ENCODE peak calls at places on chromosome 7, in eight cellular contexts. W is psoas muscle, I is stomach, O is body of pancreas, X is Peyer's patch, E is transverse colon, D is PC-3, Y is hepatocyte. A is an unnamed sample.

GRCh38 chr7:103094102-103094501 is 19.2 kb downstream of the ARMC10 start:
- DNase-seq in X (no peak), O (no peak), E (no peak), W (no peak), I (no peak), D (peak), Y (no peak), A (no peak)

GRCh38 chr7:94183289-94183749 is 179.2 kb upstream of the BET1 start:
- DNase-seq in Y (peak), X (no peak), W (peak), D (peak), O (no peak), E (no peak), I (no peak), A (peak)

GRCh38 chr7:106332186-106332585 is 47.4 kb upstream of the NAMPT start:
- DNase-seq in E (no peak), I (no peak), D (no peak), O (no peak), Y (no peak), X (no peak), W (no peak), A (no peak)

GRCh38 chr7:68537228-68538071 is 1060.8 kb upstream of the AUTS2 start:
- DNase-seq in X (no peak), E (no peak), W (no peak), D (no peak), Y (no peak), O (no peak), I (no peak), A (no peak)

GRCh38 chr7:137771679-137772078 is 75.1 kb downstream of the DGKI start:
- DNase-seq in I (no peak), W (no peak), X (no peak), E (no peak), O (no peak), Y (no peak), D (no peak), A (peak)

GRCh38 chr7:74586258-74587200 is 71.0 kb upstream of the GTF2I start:
- DNase-seq in Y (no peak), X (no peak), D (no peak), O (no peak), E (no peak), W (no peak), I (no peak), A (no peak)

GRCh38 chr7:117098457-117098856 is 145.2 kb downstream of the ST7 start:
- DNase-seq in E (no peak), I (no peak), X (no peak), D (peak), W (no peak), O (no peak), Y (no peak), A (peak)

GRCh38 chr7:110754649-110755048 is 336.3 kb upstream of the LRRN3 start:
- DNase-seq in O (no peak), I (no peak), E (no peak), D (no peak), Y (no peak), W (no peak), X (no peak), A (no peak)

GRCh38 chr7:151459726-151460473 is 20.0 kb upstream of the CRYGN start:
- DNase-seq in E (peak), X (peak), D (peak), I (peak), Y (peak), W (peak), O (peak), A (peak)

DNA sequence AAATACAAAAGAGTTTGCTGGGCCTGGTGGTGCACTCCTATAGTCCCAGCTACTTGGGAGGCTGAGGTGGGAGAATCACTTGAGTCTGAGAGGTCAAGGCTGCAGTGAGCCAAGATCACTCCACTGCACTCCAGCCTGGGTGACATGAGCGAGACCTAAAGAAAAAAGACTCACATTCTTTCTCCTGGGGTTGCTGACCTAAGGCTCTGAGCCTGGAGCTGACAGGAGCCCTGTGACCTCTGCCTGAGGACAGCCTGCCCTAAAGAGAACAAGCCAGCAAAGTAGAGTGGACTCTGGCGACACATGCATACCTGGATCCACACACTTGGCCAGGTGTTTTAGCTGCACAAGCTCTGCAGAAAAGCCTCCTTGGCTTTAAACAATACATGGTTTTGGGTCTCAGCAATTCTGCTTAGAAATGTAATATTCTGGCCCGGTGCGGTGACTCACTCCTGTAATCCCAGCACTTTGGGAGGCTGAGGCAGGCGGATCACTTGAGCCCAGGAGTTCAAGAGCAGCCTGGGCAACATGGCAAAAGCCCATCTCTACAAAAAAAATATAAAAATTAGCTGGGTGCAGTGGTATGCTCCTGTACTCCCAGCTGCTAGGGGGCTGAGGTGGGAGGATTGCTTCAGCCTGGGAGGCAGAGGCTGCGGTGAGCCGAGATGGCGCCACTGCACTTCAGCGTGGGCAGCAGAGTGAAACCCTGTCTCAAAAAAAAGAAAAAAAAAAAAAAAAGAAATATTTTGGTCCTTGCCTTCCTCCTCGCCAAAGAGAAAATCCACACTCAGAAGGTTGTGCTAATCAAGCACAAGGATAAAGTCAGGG is 58.3 kb downstream of the TMEM209 start:
- DNase-seq in Y (no peak), D (no peak), I (no peak), X (peak), E (no peak), O (no peak), W (no peak), A (no peak)
- H3K27ac ChIP-seq in Y (no peak), D (no peak), I (no peak), X (no peak), E (no peak), O (no peak), W (no peak), A (no peak)

GRCh38 chr7:86913709-86914108 is 145.7 kb downstream of the ELAPOR2 start:
- DNase-seq in D (no peak), I (no peak), Y (no peak), E (no peak), O (no peak), W (no peak), X (no peak), A (no peak)

GRCh38 chr7:86916277-86916825 is 143.1 kb downstream of the ELAPOR2 start:
- DNase-seq in D (no peak), O (no peak), W (no peak), X (no peak), I (no peak), Y (no peak), E (no peak), A (no peak)

GRCh38 chr7:86911703-86912102 is 147.8 kb downstream of the ELAPOR2 start:
- DNase-seq in I (no peak), E (no peak), Y (no peak), X (no peak), D (peak), O (no peak), W (no peak), A (no peak)

GRCh38 chr7:86918245-86918644 is 141.2 kb downstream of the ELAPOR2 start:
- DNase-seq in O (no peak), I (no peak), W (no peak), X (no peak), D (no peak), E (no peak), Y (no peak), A (no peak)

DNA sequence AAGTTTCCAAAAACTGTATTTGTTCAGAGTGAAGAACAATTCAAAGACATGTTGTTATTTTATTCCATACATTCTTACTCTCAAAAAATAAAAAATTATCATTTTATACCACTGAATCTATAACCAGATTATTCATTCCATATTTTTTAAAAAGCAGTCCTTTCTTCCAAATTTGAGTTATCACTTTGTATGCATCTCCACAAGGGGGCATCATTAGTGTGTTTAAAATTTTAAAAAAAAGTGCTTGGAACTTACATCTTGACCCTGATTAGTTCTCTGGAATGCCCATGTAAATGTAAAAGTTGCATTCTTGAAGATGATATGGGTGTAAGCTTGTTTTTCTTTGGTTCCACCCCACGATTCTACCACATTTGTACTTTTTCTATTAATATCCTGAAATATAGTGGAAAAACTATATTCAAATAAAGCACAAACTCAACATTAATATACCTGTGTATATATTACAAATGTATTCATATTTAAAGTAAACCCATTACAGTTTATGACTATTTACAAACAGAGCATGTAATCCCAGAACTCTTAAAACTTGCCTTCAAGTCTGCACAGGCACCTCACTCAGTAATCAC is 144.9 kb downstream of the ELAPOR2 start:
- DNase-seq in X (no peak), I (no peak), W (no peak), D (peak), O (no peak), Y (peak), E (no peak), A (no peak)
- TF ChIP-seq CTCF in X (peak), I (no peak), W (peak), D (peak), O (peak), Y (peak), E (peak), A (peak)

GRCh38 chr7:45156516-45157272 is 897 bp upstream of the RAMP3 start:
- DNase-seq in X (no peak), O (no peak), W (peak), D (no peak), E (no peak), I (no peak), Y (no peak), A (no peak)

GRCh38 chr7:45157653-45158401 is at the start of gene RAMP3:
- DNase-seq in Y (no peak), I (no peak), D (no peak), W (peak), O (no peak), X (no peak), E (no peak), A (no peak)

GRCh38 chr7:45155357-45155900 is 2.2 kb upstream of the RAMP3 start:
- DNase-seq in Y (no peak), O (no peak), X (no peak), I (no peak), E (no peak), D (no peak), W (peak), A (no peak)

GRCh38 chr7:45155941-45156340 is 1.6 kb upstream of the RAMP3 start:
- DNase-seq in D (no peak), W (peak), O (no peak), X (no peak), I (no peak), E (no peak), Y (no peak), A (no peak)

DNA sequence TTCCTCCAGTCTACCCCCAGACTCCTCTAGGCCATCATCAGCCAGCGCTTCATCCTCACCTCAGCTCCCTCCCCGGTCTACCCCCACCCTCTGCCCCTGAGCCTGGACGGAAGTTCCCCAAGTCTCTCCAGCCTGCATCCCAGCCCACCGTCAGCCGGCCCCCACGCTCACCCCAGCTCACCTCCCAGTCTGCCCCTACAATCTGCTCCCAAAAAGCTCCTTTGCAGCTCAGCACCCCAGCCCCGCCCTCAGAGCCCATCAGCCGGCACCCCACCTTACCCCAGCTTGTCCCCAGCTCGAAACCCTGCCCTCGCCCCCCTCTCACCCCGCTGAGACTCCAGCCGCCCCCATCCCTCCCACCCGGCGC is 322 bp upstream of the RAMP3 start:
- DNase-seq in D (no peak), Y (no peak), X (no peak), E (no peak), I (no peak), O (no peak), W (no peak), A (no peak)
- H3K4me3 ChIP-seq in D (no peak), Y (no peak), X (peak), E (no peak), I (peak), O (no peak), W (peak), A (no peak)

GRCh38 chr7:34058791-34059550 is 153.6 kb downstream of the BMPER start:
- DNase-seq in Y (no peak), D (no peak), I (no peak), E (no peak), X (no peak), O (no peak), W (no peak), A (no peak)
- H3K27ac ChIP-seq in Y (no peak), D (no peak), I (no peak), E (no peak), X (no peak), O (no peak), W (no peak), A (no peak)

GRCh38 chr7:46015107-46015868 is 94.2 kb upstream of the IGFBP3 start:
- DNase-seq in Y (peak), D (no peak), E (peak), I (no peak), W (peak), O (peak), X (no peak), A (peak)
- TF ChIP-seq CTCF in Y (no peak), D (no peak), E (no peak), I (no peak), W (no peak), O (no peak), X (no peak), A (peak)

GRCh38 chr7:36547361-36547760 is 157.7 kb downstream of the ANLN start:
- DNase-seq in O (no peak), X (no peak), D (no peak), E (no peak), I (no peak), Y (no peak), W (no peak), A (no peak)

GRCh38 chr7:36549003-36549402 is 159.3 kb downstream of the ANLN start:
- DNase-seq in X (no peak), I (no peak), E (no peak), Y (no peak), O (no peak), D (no peak), W (no peak), A (no peak)

GRCh38 chr7:36545291-36545690 is 155.6 kb downstream of the ANLN start:
- DNase-seq in X (no peak), E (no peak), D (no peak), I (no peak), Y (no peak), O (no peak), W (no peak), A (no peak)

GRCh38 chr7:36546331-36546730 is 156.7 kb downstream of the ANLN start:
- DNase-seq in I (no peak), O (no peak), E (no peak), Y (no peak), X (no peak), W (no peak), D (no peak), A (no peak)
- H3K4me3 ChIP-seq in I (no peak), O (no peak), E (no peak), Y (no peak), X (no peak), W (no peak), D (no peak), A (no peak)

A was measured in brain microvascular endothelial cell.